ENCODE peak calls at places on chromosomes 16 and 17, in nine cellular contexts. N is left cardiac atrium; A is lung microvascular endothelial cell; G is stimulated activated naive CD8-positive, alpha-beta T cell treated with anti-CD3 and anti-CD28 coated beads, Interleukin-15, Interleukin-2, amounts not matched to agents 100 U/mL and 50 U/mL, for 24 hours; W is T-cell; P is NB4; X is esophagus squamous epithelium; L is AML-193; M is CD8-positive, alpha-beta T cell. U is an unnamed sample.

GRCh38 chr16:54817432-54817831 is 113.2 kb upstream of the IRX5 start:
- DNase-seq in M (no peak), W (no peak), X (no peak), G (no peak), A (no peak), P (peak; percentile 60), N (no peak), L (peak; percentile 29), U (no peak)

GRCh38 chr16:57128787-57129389 is 36.5 kb downstream of the CPNE2 start:
- DNase-seq in W (peak; percentile 73), X (no peak), N (no peak), G (peak; percentile 67), A (no peak), P (no peak), M (no peak), L (no peak), U (no peak)

GRCh38 chr16:22257440-22257839 is 39.8 kb upstream of the POLR3E start:
- DNase-seq in P (no peak), M (no peak), N (no peak), A (no peak), W (no peak), L (no peak), X (no peak), G (no peak), U (no peak)

GRCh38 chr16:81650982-81651562 is 128.0 kb upstream of the PLCG2 start:
- DNase-seq in L (no peak), N (peak; percentile 86), A (no peak), G (no peak), P (no peak), M (no peak), X (no peak), W (no peak), U (no peak)

GRCh38 chr16:89150981-89151380 is 20.6 kb upstream of the CDH15 start:
- DNase-seq in W (no peak), M (no peak), P (no peak), G (no peak), N (no peak), L (no peak), X (no peak), A (no peak), U (no peak)

GRCh38 chr16:22304411-22304810 is 7.2 kb downstream of the POLR3E start:
- DNase-seq in P (no peak), W (no peak), A (no peak), G (no peak), X (no peak), N (no peak), M (no peak), L (no peak), U (no peak)

GRCh38 chr16:86549076-86549892 is 5.8 kb downstream of the MTHFSD start:
- DNase-seq in W (no peak), X (no peak), M (no peak), A (no peak), P (no peak), N (no peak), G (no peak), L (no peak), U (no peak)

GRCh38 chr17:28120766-28121165 is 78.3 kb downstream of the NLK start:
- DNase-seq in L (no peak), X (no peak), W (no peak), N (no peak), A (no peak), P (no peak), G (no peak), M (no peak), U (no peak)

GRCh38 chr17:72338304-72338703 is 217.5 kb downstream of the SOX9 start:
- DNase-seq in L (no peak), A (no peak), N (no peak), G (no peak), P (no peak), W (no peak), M (no peak), X (no peak), U (no peak)

GRCh38 chr16:88527186-88527936 is 42.8 kb upstream of the ZC3H18 start:
- DNase-seq in N (peak; percentile 77), A (peak; percentile 61), W (peak; percentile 39), P (peak; percentile 74), M (peak; percentile 41), X (no peak), G (peak; percentile 71), L (no peak), U (peak; percentile 10)

GRCh38 chr16:88455610-88456355 is 2.7 kb downstream of the ZFPM1 start:
- DNase-seq in G (peak; percentile 89), A (peak; percentile 66), X (no peak), L (no peak), P (peak; percentile 85), N (no peak), M (no peak), W (peak; percentile 80), U (no peak)

GRCh38 chr16:16045879-16046278 is 96.5 kb downstream of the ABCC1 start:
- DNase-seq in A (peak; percentile 21), W (no peak), L (no peak), M (no peak), N (no peak), G (peak; percentile 13), X (no peak), P (peak; percentile 43), U (no peak)

GRCh38 chr16:16907089-16907488 is 528.1 kb downstream of the NPIPA7 start:
- DNase-seq in W (no peak), L (no peak), G (no peak), N (no peak), M (no peak), A (no peak), X (no peak), P (no peak), U (no peak)

GRCh38 chr17:63478814-63479494 is 2.1 kb downstream of the ACE start:
- DNase-seq in P (peak; percentile 85), M (peak; percentile 62), N (peak; percentile 83), X (no peak), L (peak; percentile 85), W (peak; percentile 65), A (peak; percentile 91), G (peak; percentile 84), U (peak; percentile 74)

GRCh38 chr16:80466024-80466986 is 74.5 kb upstream of the DYNLRB2 start:
- DNase-seq in N (peak; percentile 65), W (peak; percentile 40), L (peak; percentile 1), P (peak; percentile 71), G (peak; percentile 71), X (no peak), A (peak; percentile 65), M (peak; percentile 9), U (no peak)

GRCh38 chr16:6602401-6602800 is 730.2 kb upstream of the RBFOX1 start:
- DNase-seq in P (no peak), W (no peak), M (no peak), L (no peak), G (no peak), X (no peak), N (no peak), A (no peak), U (no peak)

GRCh38 chr16:88703486-88704309 is 2.5 kb downstream of the RNF166 start:
- DNase-seq in L (peak; percentile 81), N (no peak), W (peak; percentile 74), P (peak; percentile 98), A (peak; percentile 54), M (peak; percentile 38), X (no peak), G (peak; percentile 84), U (no peak)

GRCh38 chr17:66662496-66662895 is 172.4 kb upstream of the CACNG5 start:
- DNase-seq in M (no peak), L (no peak), W (no peak), A (no peak), N (no peak), P (no peak), X (no peak), G (no peak), U (no peak)

GRCh38 chr17:77622627-77623026 is 335.9 kb upstream of the TNRC6C start:
- DNase-seq in A (no peak), N (no peak), X (no peak), G (no peak), M (no peak), P (no peak), W (no peak), L (no peak), U (no peak)

GRCh38 chr17:46152423-46152822 is 40.8 kb downstream of the KANSL1 start:
- DNase-seq in M (no peak), X (no peak), A (no peak), W (no peak), N (no peak), P (no peak), L (no peak), G (no peak), U (no peak)

GRCh38 chr16:87853411-87854052 is 15.8 kb downstream of the SLC7A5 start:
- DNase-seq in G (peak; percentile 92), A (peak; percentile 82), P (peak; percentile 97), M (peak; percentile 87), X (peak; percentile 66), L (peak; percentile 80), W (peak; percentile 84), N (peak; percentile 96), U (peak; percentile 67)

GRCh38 chr16:65176603-65177002 is 54.7 kb upstream of the CDH11 start:
- DNase-seq in A (no peak), M (no peak), P (no peak), W (no peak), X (no peak), N (no peak), L (no peak), G (no peak), U (peak; percentile 79)

GRCh38 chr17:72465191-72466024 is 344.6 kb downstream of the SOX9 start:
- DNase-seq in X (no peak), P (peak; percentile 49), M (no peak), G (no peak), W (no peak), A (peak; percentile 45), L (no peak), N (no peak), U (peak; percentile 54)